ENCODE peak calls at places on chromosome 17, in six cellular contexts. T is AG10803; N is NCI-H1048; C is CD4-positive, alpha-beta T cell; O is astrocyte of the spinal cord; F is heart right ventricle. Y is an unnamed sample.

GRCh38 chr17:66348605-66349165 is 46.3 kb downstream of the PRKCA start:
- DNase-seq in T (peak; percentile 65), N (no peak), C (no peak), O (peak; percentile 88), F (no peak), Y (peak; percentile 83)

GRCh38 chr17:69516911-69517310 is 102.4 kb downstream of the MAP2K6 start:
- DNase-seq in T (peak; percentile 49), N (no peak), C (no peak), O (no peak), F (no peak), Y (no peak)

GRCh38 chr17:5838661-5839300 is 231.4 kb upstream of the WSCD1 start:
- DNase-seq in T (no peak), N (no peak), C (no peak), O (no peak), F (no peak), Y (no peak)

GRCh38 chr17:38707678-38708351 is 2.7 kb downstream of the MLLT6 start:
- DNase-seq in T (no peak), N (no peak), C (no peak), O (no peak), F (no peak), Y (no peak)

GRCh38 chr17:44775838-44776621 is 17.2 kb downstream of the ADAM11 start:
- DNase-seq in T (no peak), N (no peak), C (no peak), O (no peak), F (no peak), Y (no peak)

GRCh38 chr17:2233441-2233947 is 70.1 kb downstream of the SMG6 start:
- DNase-seq in T (peak; percentile 86), N (no peak), C (no peak), O (peak; percentile 85), F (peak; percentile 22), Y (peak; percentile 88)

GRCh38 chr17:29588561-29589411 is 662 bp downstream of the GIT1 start:
- DNase-seq in T (no peak), N (no peak), C (no peak), O (no peak), F (peak; percentile 44), Y (no peak)

GRCh38 chr17:82204831-82205719 is 7.6 kb downstream of the CCDC57 start:
- DNase-seq in T (peak; percentile 62), N (no peak), C (no peak), O (peak; percentile 77), F (no peak), Y (peak; percentile 79)

GRCh38 chr17:81466564-81467472 is 45.8 kb downstream of the ACTG1 start:
- DNase-seq in T (no peak), N (no peak), C (no peak), O (no peak), F (no peak), Y (no peak)

GRCh38 chr17:9334536-9335446 is 240.8 kb downstream of the STX8 start:
- DNase-seq in T (no peak), N (no peak), C (no peak), O (no peak), F (no peak), Y (no peak)

GRCh38 chr17:7289256-7290032 is 5.0 kb downstream of the YBX2 start:
- DNase-seq in T (no peak), N (no peak), C (no peak), O (no peak), F (no peak), Y (no peak)

GRCh38 chr17:31556969-31557620 is 165.6 kb downstream of the RAB11FIP4 start:
- DNase-seq in T (no peak), N (no peak), C (no peak), O (no peak), F (no peak), Y (no peak)

GRCh38 chr17:83096401-83097220 is 17.2 kb downstream of the METRNL start:
- DNase-seq in T (no peak), N (no peak), C (no peak), O (no peak), F (no peak), Y (no peak)

GRCh38 chr17:65750678-65751077 is 189.2 kb upstream of the AXIN2 start:
- DNase-seq in T (peak; percentile 96), N (no peak), C (peak; percentile 63), O (peak; percentile 97), F (peak; percentile 71), Y (peak; percentile 75)

GRCh38 chr17:28105501-28105900 is 63.0 kb downstream of the NLK start:
- DNase-seq in T (no peak), N (no peak), C (no peak), O (no peak), F (no peak), Y (no peak)

GRCh38 chr17:37766951-37767350 is 22.1 kb upstream of the HNF1B start:
- DNase-seq in T (no peak), N (no peak), C (no peak), O (no peak), F (no peak), Y (no peak)

GRCh38 chr17:80270836-80271235 is 10.2 kb downstream of the RNF213 start:
- DNase-seq in T (no peak), N (no peak), C (peak; percentile 49), O (no peak), F (no peak), Y (peak; percentile 24)

GRCh38 chr17:1360975-1361374 is 39.0 kb downstream of the YWHAE start:
- DNase-seq in T (no peak), N (no peak), C (no peak), O (no peak), F (no peak), Y (no peak)

GRCh38 chr17:81483085-81483861 is 29.3 kb downstream of the ACTG1 start:
- DNase-seq in T (no peak), N (no peak), C (no peak), O (peak; percentile 25), F (peak; percentile 68), Y (no peak)

GRCh38 chr17:38735161-38735997 is 5.2 kb downstream of the CISD3 start:
- DNase-seq in T (no peak), N (no peak), C (peak; percentile 63), O (no peak), F (peak; percentile 70), Y (no peak)